ENCODE peak calls at places on chromosome 7, in nine cellular contexts. E is adipocyte, K is hepatocyte, G is tibial artery, V is pancreas, J is transverse colon, P is spleen, S is HCT116, L is heart right ventricle. H is an unnamed sample. For H3K27me3 and H3K4me1, the result is how much of the 10 kb centered on the place peaks cover.

GRCh38 chr7:136912339-136912738 is 43.9 kb downstream of the CHRM2 start:
- DNase-seq in E (no peak), K (no peak), G (no peak), V (no peak), J (no peak), P (no peak), S (no peak), L (no peak), H (no peak)

GRCh38 chr7:1794888-1795542 is 124.9 kb downstream of the ELFN1 start:
- DNase-seq in E (no peak), K (no peak), G (no peak), V (no peak), J (no peak), P (no peak), S (no peak), L (no peak), H (no peak)

GRCh38 chr7:27532256-27532783 is 130.4 kb downstream of the HIBADH start:
- DNase-seq in E (peak), K (peak), G (no peak), V (no peak), J (no peak), P (no peak), S (no peak), L (no peak), H (no peak)

GRCh38 chr7:155289949-155290501 is 7.7 kb upstream of the INSIG1 start:
- DNase-seq in E (no peak), K (no peak), G (no peak), V (no peak), J (no peak), P (no peak), S (no peak), L (no peak), H (no peak)

GRCh38 chr7:147249956-147250355 is 1133.4 kb downstream of the CNTNAP2 start:
- DNase-seq in E (no peak), K (no peak), G (no peak), V (no peak), J (no peak), P (no peak), S (no peak), L (no peak), H (no peak)

GRCh38 chr7:22920664-22921063 is 93.3 kb downstream of the HYCC1 start:
- DNase-seq in E (no peak), K (no peak), G (no peak), V (no peak), J (no peak), P (no peak), S (no peak), L (no peak), H (no peak)

GRCh38 chr7:130145424-130146106 is 59.6 kb downstream of the TMEM209 start:
- DNase-seq in E (no peak), K (no peak), G (no peak), V (no peak), J (no peak), P (peak), S (no peak), L (no peak), H (no peak)

GRCh38 chr7:155682484-155682883 is 38.0 kb downstream of the RBM33 start:
- DNase-seq in E (no peak), K (peak), G (no peak), V (no peak), J (no peak), P (no peak), S (no peak), L (no peak), H (no peak)

GRCh38 chr7:130112662-130113425 is 42.5 kb downstream of the KLHDC10 start:
- DNase-seq in E (no peak), K (no peak), G (no peak), V (no peak), J (no peak), P (no peak), S (no peak), L (no peak), H (no peak)

GRCh38 chr7:2645274-2645868 is 13.6 kb downstream of the TTYH3 start:
- DNase-seq in E (no peak), K (no peak), G (no peak), V (no peak), J (no peak), P (peak), S (no peak), L (no peak), H (no peak)

GRCh38 chr7:134766779-134767566 is 12.5 kb upstream of the CALD1 start:
- DNase-seq in E (peak), K (no peak), G (no peak), V (no peak), J (no peak), P (no peak), S (no peak), L (no peak), H (peak)

GRCh38 chr7:32079530-32079929 is 9.3 kb upstream of the PDE1C start:
- DNase-seq in E (no peak), K (no peak), G (no peak), V (no peak), J (no peak), P (no peak), S (no peak), L (peak), H (no peak)

GRCh38 chr7:144709066-144709465 is 126.8 kb downstream of the TPK1 start:
- DNase-seq in E (no peak), K (no peak), G (no peak), V (no peak), J (no peak), P (no peak), S (no peak), L (no peak), H (no peak)

GRCh38 chr7:24732646-24733413 is 24.4 kb downstream of the GSDME start:
- DNase-seq in E (peak), K (peak), G (peak), V (no peak), J (no peak), P (no peak), S (no peak), L (no peak), H (no peak)

GRCh38 chr7:69067397-69067796 is 530.9 kb upstream of the AUTS2 start:
- DNase-seq in E (no peak), K (peak), G (no peak), V (peak), J (no peak), P (no peak), S (no peak), L (no peak), H (no peak)

GRCh38 chr7:131057524-131058065 is 270.1 kb upstream of the MKLN1 start:
- DNase-seq in E (no peak), K (no peak), G (no peak), V (no peak), J (no peak), P (no peak), S (no peak), L (no peak), H (no peak)

GRCh38 chr7:18221377-18222290 is 194.0 kb upstream of the PRPS1L1 start:
- DNase-seq in E (peak), K (no peak), G (no peak), V (no peak), J (no peak), P (no peak), S (no peak), L (no peak), H (no peak)

GRCh38 chr7:1626769-1627168 is 43.3 kb upstream of the ELFN1 start:
- DNase-seq in E (no peak), K (no peak), G (no peak), V (no peak), J (no peak), P (no peak), S (no peak), L (no peak), H (no peak)

GRCh38 chr7:46633200-46633599 is 712.1 kb upstream of the IGFBP3 start:
- DNase-seq in E (no peak), K (no peak), G (no peak), V (no peak), J (no peak), P (no peak), S (no peak), L (no peak), H (no peak)

GRCh38 chr7:2355079-2356008 is 717 bp downstream of the EIF3B start:
- DNase-seq in E (peak), K (peak), G (no peak), V (peak), J (peak), P (peak), S (no peak), L (no peak), H (peak)

GRCh38 chr7:96614154-96614867 is 95.3 kb downstream of the SEM1 start:
- DNase-seq in E (no peak), K (no peak), G (no peak), V (no peak), J (no peak), P (no peak), S (no peak), L (no peak), H (no peak)

GRCh38 chr7:148135106-148135505 is 455.5 kb upstream of the C7orf33 start:
- DNase-seq in E (peak), K (no peak), G (no peak), V (no peak), J (no peak), P (no peak), S (no peak), L (no peak), H (no peak)

GRCh38 chr7:91892821-91893340 is 12.4 kb upstream of the MTERF1 start:
- DNase-seq in E (peak), K (peak), G (no peak), V (no peak), J (no peak), P (no peak), S (peak), L (no peak), H (no peak)

GRCh38 chr7:76261935-76262334 is 40.5 kb upstream of the HSPB1 start:
- DNase-seq in E (no peak), K (no peak), G (no peak), V (no peak), J (no peak), P (no peak), S (no peak), L (no peak), H (no peak)

GRCh38 chr7:76512941-76513816 is 2.8 kb downstream of the UPK3B start:
- DNase-seq in E (peak), K (peak), G (peak), V (peak), J (no peak), P (peak), S (peak), L (no peak), H (no peak)

GRCh38 chr7:140314571-140315480 is 83.5 kb downstream of the SLC37A3 start:
- DNase-seq in E (peak), K (no peak), G (no peak), V (no peak), J (no peak), P (no peak), S (no peak), L (no peak), H (no peak)
- H3K27me3 ChIP-seq in E (under half), K (under half), G (under half), V (under half), J (under half), P (under half), S (under half), L (under half), H (under half)

GRCh38 chr7:44075296-44076075 is 6.8 kb downstream of the POLM start:
- DNase-seq in E (no peak), K (no peak), G (no peak), V (no peak), J (no peak), P (peak), S (no peak), L (no peak), H (no peak)
- H3K4me1 ChIP-seq in E (under half), K (under half), G (under half), V (under half), J (under half), P (half or more), S (under half), L (half or more), H (under half)

DNA sequence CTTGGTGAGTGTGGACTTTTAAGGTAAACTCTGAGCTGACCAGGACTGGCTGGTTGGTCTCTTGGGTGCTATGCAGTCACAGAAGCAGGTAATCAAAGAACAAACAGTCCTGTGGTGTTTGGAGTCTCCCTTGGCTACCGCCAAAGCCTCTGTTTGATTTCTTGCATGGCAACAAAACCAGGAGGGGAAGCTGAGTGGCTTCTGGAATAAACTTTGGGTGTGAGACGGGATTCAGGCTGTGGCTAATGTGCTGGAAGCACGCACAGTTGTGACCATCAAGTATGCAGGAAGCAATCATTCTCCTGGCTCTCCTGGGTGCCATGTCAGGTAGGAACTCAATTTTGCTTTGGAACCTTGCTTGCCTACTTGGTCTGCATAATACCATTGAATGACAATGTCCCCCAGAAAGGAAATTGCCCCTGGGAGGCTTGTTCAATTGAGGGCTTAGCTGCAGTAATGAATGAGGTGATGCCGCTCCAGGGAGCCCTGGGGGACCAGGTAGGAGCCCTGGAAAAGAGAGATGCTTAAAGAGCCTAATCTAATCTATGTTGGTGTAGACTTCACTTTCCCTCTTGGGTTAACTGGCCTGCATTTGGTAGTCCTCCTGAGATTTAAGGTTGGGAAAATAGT is at the start of gene CDHR3:
- DNase-seq in E (no peak), K (peak), G (no peak), V (peak), J (no peak), P (no peak), S (no peak), L (no peak), H (no peak)
- H3K4me3 ChIP-seq in E (no peak), K (no peak), G (no peak), V (no peak), J (no peak), P (no peak), S (no peak), L (no peak), H (no peak)

GRCh38 chr7:5429253-5429856 is 5.7 kb upstream of the TNRC18 start:
- DNase-seq in E (peak), K (peak), G (no peak), V (peak), J (peak), P (peak), S (no peak), L (peak), H (peak)
- H3K27me3 ChIP-seq in E (under half), K (under half), G (under half), V (under half), J (under half), P (under half), S (under half), L (under half), H (under half)

GRCh38 chr7:29607259-29607658 is 43.6 kb downstream of the PRR15 start:
- DNase-seq in E (no peak), K (no peak), G (no peak), V (no peak), J (no peak), P (no peak), S (no peak), L (no peak), H (no peak)

GRCh38 chr7:29606830-29607229 is 43.2 kb downstream of the PRR15 start:
- DNase-seq in E (no peak), K (no peak), G (no peak), V (no peak), J (no peak), P (no peak), S (no peak), L (no peak), H (no peak)

GRCh38 chr7:29606287-29606721 is 42.7 kb downstream of the PRR15 start:
- DNase-seq in E (peak), K (peak), G (no peak), V (no peak), J (peak), P (no peak), S (no peak), L (no peak), H (peak)

GRCh38 chr7:29609162-29610030 is 45.8 kb downstream of the PRR15 start:
- DNase-seq in E (peak), K (peak), G (no peak), V (peak), J (peak), P (no peak), S (peak), L (no peak), H (no peak)

GRCh38 chr7:29607889-29608288 is 44.3 kb downstream of the PRR15 start:
- DNase-seq in E (peak), K (peak), G (no peak), V (no peak), J (no peak), P (no peak), S (no peak), L (no peak), H (no peak)
- H3K4me1 ChIP-seq in E (half or more), K (under half), G (under half), V (under half), J (under half), P (under half), S (under half), L (under half), H (under half)

DNA sequence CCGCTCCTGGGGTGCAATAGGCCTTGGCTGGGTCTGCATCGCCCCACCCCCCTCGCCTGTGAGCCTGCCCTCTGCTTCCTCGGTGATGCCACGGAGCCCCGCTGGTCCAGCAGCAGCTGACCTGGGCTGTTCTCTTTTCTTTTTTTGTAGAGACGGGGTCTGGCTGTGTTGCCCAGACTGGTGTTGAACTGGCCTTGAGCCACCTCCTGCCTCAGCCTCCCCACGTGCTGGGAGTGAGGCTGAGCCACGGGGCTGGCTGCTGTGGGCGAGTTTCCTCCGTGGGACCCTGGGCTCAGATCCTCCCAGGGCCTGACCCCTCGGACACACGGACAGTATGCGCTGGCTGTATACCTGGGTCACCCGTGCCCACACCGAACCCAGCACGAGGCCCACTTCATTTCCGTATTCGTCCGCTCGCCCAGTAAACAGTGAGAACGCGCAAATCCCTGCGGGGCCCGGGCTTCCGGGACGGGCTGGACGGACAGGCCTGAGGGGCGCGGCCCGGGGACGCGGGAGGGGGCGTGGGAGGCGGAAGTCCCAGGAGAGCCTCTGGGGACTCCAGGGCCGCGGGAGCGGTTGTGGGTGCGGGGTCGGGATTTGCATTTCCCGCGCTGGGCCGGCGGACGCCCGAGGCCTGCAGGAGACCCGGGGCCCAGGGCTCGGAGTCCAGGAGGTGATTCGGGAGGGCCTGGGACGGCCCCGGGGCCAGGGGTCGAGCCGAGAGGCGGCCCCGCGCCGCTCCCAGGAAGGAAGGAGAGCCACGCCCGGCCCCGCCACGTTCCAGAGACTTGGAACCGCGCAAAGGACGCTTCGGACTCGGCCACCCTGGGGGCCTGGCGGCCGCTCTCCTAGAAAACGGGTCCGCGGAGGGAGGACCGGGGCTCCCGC is 57.8 kb upstream of the DNAJB6 start:
- DNase-seq in E (peak), K (no peak), G (no peak), V (no peak), J (peak), P (peak), S (no peak), L (peak), H (no peak)
- H3K4me3 ChIP-seq in E (peak), K (no peak), G (peak), V (peak), J (peak), P (peak), S (no peak), L (peak), H (peak)

DNA sequence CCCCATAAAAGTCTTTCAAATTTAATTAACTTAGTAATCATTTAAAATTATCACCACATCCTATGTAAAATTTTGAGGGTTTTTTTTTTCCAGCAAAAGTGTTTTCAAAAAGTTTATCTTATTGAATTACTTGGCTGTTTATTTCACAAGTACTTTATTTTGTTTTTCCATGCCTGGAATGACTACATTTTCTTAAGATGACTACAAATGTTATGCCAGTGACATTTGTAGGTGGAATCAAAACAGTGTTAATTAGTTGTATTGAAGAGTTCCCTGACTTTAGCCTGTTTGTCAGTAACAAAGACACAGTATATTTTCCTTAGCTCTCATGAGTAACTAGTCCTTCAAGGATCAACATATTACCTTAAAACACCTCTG is 568.0 kb downstream of the INHBA start:
- DNase-seq in E (no peak), K (no peak), G (no peak), V (no peak), J (no peak), P (no peak), S (no peak), L (no peak), H (no peak)
- H3K27me3 ChIP-seq in E (under half), K (under half), G (under half), V (under half), J (under half), P (under half), S (under half), L (under half), H (under half)

GRCh38 chr7:602341-603141 is 82.9 kb upstream of the PDGFA start:
- DNase-seq in E (no peak), K (peak), G (peak), V (no peak), J (peak), P (peak), S (no peak), L (no peak), H (no peak)

GRCh38 chr7:604884-605531 is 85.4 kb upstream of the PDGFA start:
- DNase-seq in E (no peak), K (no peak), G (peak), V (no peak), J (no peak), P (peak), S (no peak), L (no peak), H (no peak)

GRCh38 chr7:605661-606450 is 86.2 kb upstream of the PDGFA start:
- DNase-seq in E (no peak), K (no peak), G (no peak), V (no peak), J (no peak), P (peak), S (no peak), L (no peak), H (no peak)

GRCh38 chr7:603152-603941 is 83.7 kb upstream of the PDGFA start:
- DNase-seq in E (no peak), K (no peak), G (no peak), V (no peak), J (no peak), P (peak), S (no peak), L (no peak), H (peak)

GRCh38 chr7:604038-604883 is 84.6 kb upstream of the PDGFA start:
- DNase-seq in E (peak), K (no peak), G (peak), V (no peak), J (peak), P (peak), S (no peak), L (peak), H (no peak)
- H3K4me1 ChIP-seq in E (under half), K (under half), G (under half), V (under half), J (under half), P (half or more), S (under half), L (half or more), H (under half)